ENCODE peak calls at places on chromosomes 11 and 22, in nine cellular contexts. One of them, this sample, is unnamed.

GRCh38 chr11:9980931-9981330 is 313.1 kb downstream of the SBF2 start:
- DNase-seq in ovary: no peak
- DNase-seq in lower lobe of right lung: no peak
- DNase-seq in endodermal cell: no peak
- DNase-seq in A549: no peak
- DNase-seq in GM10248: no peak
- DNase-seq in foreskin keratinocyte: no peak
- DNase-seq in BE2C: no peak
- DNase-seq in left ventricle myocardium inferior: no peak
- DNase-seq in this sample: no peak

GRCh38 chr11:11115475-11115874 is 237.6 kb downstream of the CSNK2A3 start:
- DNase-seq in ovary: no peak
- DNase-seq in left ventricle myocardium inferior: no peak
- DNase-seq in A549: no peak
- DNase-seq in endodermal cell: no peak
- DNase-seq in foreskin keratinocyte: no peak
- DNase-seq in GM10248: no peak
- DNase-seq in lower lobe of right lung: no peak
- DNase-seq in BE2C: no peak
- DNase-seq in this sample: no peak

GRCh38 chr11:68312117-68312779 is at the start of gene LRP5:
- DNase-seq in ovary: peak
- DNase-seq in foreskin keratinocyte: no peak
- DNase-seq in lower lobe of right lung: no peak
- DNase-seq in BE2C: peak
- DNase-seq in A549: no peak
- DNase-seq in left ventricle myocardium inferior: peak
- DNase-seq in GM10248: peak
- DNase-seq in endodermal cell: peak
- DNase-seq in this sample: no peak

GRCh38 chr11:69448471-69449284 is 32.8 kb upstream of the LINC01488 start:
- DNase-seq in foreskin keratinocyte: no peak
- DNase-seq in A549: no peak
- DNase-seq in left ventricle myocardium inferior: no peak
- DNase-seq in GM10248: no peak
- DNase-seq in endodermal cell: no peak
- DNase-seq in BE2C: no peak
- DNase-seq in ovary: no peak
- DNase-seq in lower lobe of right lung: no peak
- DNase-seq in this sample: peak

GRCh38 chr11:133515075-133515474 is 17.2 kb downstream of the OPCML start:
- DNase-seq in A549: no peak
- DNase-seq in GM10248: no peak
- DNase-seq in lower lobe of right lung: no peak
- DNase-seq in ovary: no peak
- DNase-seq in left ventricle myocardium inferior: no peak
- DNase-seq in foreskin keratinocyte: no peak
- DNase-seq in endodermal cell: peak
- DNase-seq in BE2C: no peak
- DNase-seq in this sample: no peak

GRCh38 chr11:120115272-120116000 is 22.5 kb downstream of the TRIM29 start:
- DNase-seq in endodermal cell: no peak
- DNase-seq in GM10248: no peak
- DNase-seq in left ventricle myocardium inferior: no peak
- DNase-seq in lower lobe of right lung: no peak
- DNase-seq in foreskin keratinocyte: no peak
- DNase-seq in ovary: no peak
- DNase-seq in A549: no peak
- DNase-seq in BE2C: no peak
- DNase-seq in this sample: no peak

GRCh38 chr11:68840661-68841653 is 759 bp downstream of the CPT1A start:
- DNase-seq in ovary: peak
- DNase-seq in foreskin keratinocyte: no peak
- DNase-seq in A549: peak
- DNase-seq in lower lobe of right lung: peak
- DNase-seq in BE2C: no peak
- DNase-seq in left ventricle myocardium inferior: peak
- DNase-seq in GM10248: peak
- DNase-seq in endodermal cell: peak
- DNase-seq in this sample: no peak

GRCh38 chr11:6737872-6738466 is 33.8 kb downstream of the OR2AG2 start:
- DNase-seq in left ventricle myocardium inferior: no peak
- DNase-seq in A549: peak
- DNase-seq in BE2C: peak
- DNase-seq in endodermal cell: peak
- DNase-seq in GM10248: peak
- DNase-seq in foreskin keratinocyte: peak
- DNase-seq in lower lobe of right lung: no peak
- DNase-seq in ovary: no peak
- DNase-seq in this sample: no peak

GRCh38 chr11:35241531-35241930 is 102.6 kb downstream of the CD44 start:
- DNase-seq in ovary: no peak
- DNase-seq in lower lobe of right lung: no peak
- DNase-seq in foreskin keratinocyte: no peak
- DNase-seq in A549: no peak
- DNase-seq in endodermal cell: no peak
- DNase-seq in left ventricle myocardium inferior: no peak
- DNase-seq in BE2C: no peak
- DNase-seq in GM10248: no peak
- DNase-seq in this sample: no peak

GRCh38 chr22:32725369-32725988 is 76.0 kb upstream of the TIMP3 start:
- DNase-seq in ovary: no peak
- DNase-seq in A549: no peak
- DNase-seq in GM10248: no peak
- DNase-seq in lower lobe of right lung: no peak
- DNase-seq in endodermal cell: no peak
- DNase-seq in foreskin keratinocyte: no peak
- DNase-seq in left ventricle myocardium inferior: no peak
- DNase-seq in BE2C: no peak
- DNase-seq in this sample: no peak

GRCh38 chr11:19259487-19260345 is 19.0 kb upstream of the E2F8 start:
- DNase-seq in lower lobe of right lung: peak
- DNase-seq in foreskin keratinocyte: no peak
- DNase-seq in endodermal cell: peak
- DNase-seq in GM10248: peak
- DNase-seq in ovary: peak
- DNase-seq in left ventricle myocardium inferior: peak
- DNase-seq in A549: peak
- DNase-seq in BE2C: peak
- DNase-seq in this sample: no peak

GRCh38 chr22:49827853-49828598 is at the start of gene BRD1:
- DNase-seq in ovary: peak
- DNase-seq in left ventricle myocardium inferior: peak
- DNase-seq in A549: peak
- DNase-seq in lower lobe of right lung: peak
- DNase-seq in endodermal cell: peak
- DNase-seq in BE2C: peak
- DNase-seq in foreskin keratinocyte: no peak
- DNase-seq in GM10248: peak
- DNase-seq in this sample: no peak

GRCh38 chr11:15526032-15526431 is 411.3 kb downstream of the INSC start:
- DNase-seq in lower lobe of right lung: no peak
- DNase-seq in ovary: no peak
- DNase-seq in endodermal cell: no peak
- DNase-seq in BE2C: no peak
- DNase-seq in GM10248: no peak
- DNase-seq in A549: no peak
- DNase-seq in foreskin keratinocyte: no peak
- DNase-seq in left ventricle myocardium inferior: no peak
- DNase-seq in this sample: no peak

GRCh38 chr11:120712014-120712413 is 200.5 kb downstream of the GRIK4 start:
- DNase-seq in left ventricle myocardium inferior: no peak
- DNase-seq in A549: no peak
- DNase-seq in endodermal cell: no peak
- DNase-seq in GM10248: no peak
- DNase-seq in foreskin keratinocyte: no peak
- DNase-seq in ovary: no peak
- DNase-seq in lower lobe of right lung: no peak
- DNase-seq in BE2C: no peak
- DNase-seq in this sample: no peak

GRCh38 chr22:50236731-50237409 is 8.0 kb downstream of the TUBGCP6 start:
- DNase-seq in foreskin keratinocyte: no peak
- DNase-seq in GM10248: no peak
- DNase-seq in BE2C: peak
- DNase-seq in ovary: no peak
- DNase-seq in endodermal cell: peak
- DNase-seq in A549: peak
- DNase-seq in lower lobe of right lung: no peak
- DNase-seq in left ventricle myocardium inferior: peak
- DNase-seq in this sample: no peak

GRCh38 chr11:75492181-75492820 is 33.4 kb downstream of the GDPD5 start:
- DNase-seq in left ventricle myocardium inferior: no peak
- DNase-seq in A549: no peak
- DNase-seq in GM10248: peak
- DNase-seq in foreskin keratinocyte: peak
- DNase-seq in ovary: no peak
- DNase-seq in BE2C: no peak
- DNase-seq in lower lobe of right lung: no peak
- DNase-seq in endodermal cell: peak
- DNase-seq in this sample: no peak

GRCh38 chr11:43837879-43838278 is 42.8 kb upstream of the ALKBH3 start:
- DNase-seq in GM10248: no peak
- DNase-seq in foreskin keratinocyte: no peak
- DNase-seq in BE2C: no peak
- DNase-seq in left ventricle myocardium inferior: no peak
- DNase-seq in lower lobe of right lung: no peak
- DNase-seq in A549: no peak
- DNase-seq in ovary: no peak
- DNase-seq in endodermal cell: no peak
- DNase-seq in this sample: no peak

GRCh38 chr11:64888406-64888757 is 10.0 kb upstream of the EHD1 start:
- DNase-seq in A549: no peak
- DNase-seq in BE2C: no peak
- DNase-seq in left ventricle myocardium inferior: no peak
- DNase-seq in lower lobe of right lung: no peak
- DNase-seq in ovary: no peak
- DNase-seq in GM10248: no peak
- DNase-seq in foreskin keratinocyte: no peak
- DNase-seq in endodermal cell: no peak
- DNase-seq in this sample: no peak

GRCh38 chr11:10993186-10993585 is 135.3 kb upstream of the ZBED5 start:
- DNase-seq in left ventricle myocardium inferior: no peak
- DNase-seq in A549: no peak
- DNase-seq in lower lobe of right lung: no peak
- DNase-seq in ovary: no peak
- DNase-seq in BE2C: no peak
- DNase-seq in endodermal cell: no peak
- DNase-seq in GM10248: no peak
- DNase-seq in foreskin keratinocyte: no peak
- DNase-seq in this sample: no peak

DNA sequence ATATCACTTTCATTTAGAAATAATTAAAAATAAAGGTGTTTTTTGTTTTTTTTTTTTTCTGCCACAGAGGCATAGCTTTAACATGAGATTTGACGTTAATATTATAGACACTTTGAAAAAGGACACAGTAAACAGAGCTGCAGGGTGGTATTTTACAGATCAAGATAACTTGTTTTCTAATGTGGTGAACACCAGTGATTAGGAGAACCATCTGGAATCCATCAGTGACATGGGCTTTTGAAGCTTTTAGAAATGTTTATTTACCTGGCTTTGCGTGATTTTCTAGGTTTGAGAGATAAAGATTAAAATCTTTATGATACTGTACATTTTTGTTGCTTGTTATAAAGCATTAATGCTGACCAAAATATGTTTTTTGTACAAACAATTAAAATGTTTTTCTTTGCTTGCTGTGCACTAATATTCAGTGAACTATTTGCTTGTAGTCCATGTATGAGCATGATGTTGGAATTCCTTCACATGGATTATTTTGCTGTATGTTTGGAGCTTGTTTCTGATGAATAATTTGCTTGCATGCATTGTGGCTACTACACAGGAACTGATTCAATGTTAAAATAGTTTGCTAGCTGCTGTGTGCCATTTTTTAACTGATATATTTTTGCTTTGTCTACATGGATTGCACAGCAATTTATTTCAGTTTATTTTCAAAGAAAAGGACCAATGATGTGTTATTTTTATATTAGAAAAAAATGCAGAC is 352.1 kb upstream of the NARS2 start:
- DNase-seq in endodermal cell: no peak
- DNase-seq in BE2C: no peak
- DNase-seq in GM10248: no peak
- DNase-seq in left ventricle myocardium inferior: no peak
- DNase-seq in foreskin keratinocyte: no peak
- DNase-seq in ovary: no peak
- DNase-seq in lower lobe of right lung: no peak
- DNase-seq in A549: no peak
- DNase-seq in this sample: no peak
- TF ChIP-seq CTCF in endodermal cell: no peak
- TF ChIP-seq CTCF in BE2C: no peak
- TF ChIP-seq CTCF in GM10248: no peak
- TF ChIP-seq CTCF in left ventricle myocardium inferior: no peak
- TF ChIP-seq CTCF in foreskin keratinocyte: no peak
- TF ChIP-seq CTCF in ovary: no peak
- TF ChIP-seq CTCF in lower lobe of right lung: no peak
- TF ChIP-seq CTCF in A549: no peak
- TF ChIP-seq CTCF in this sample: no peak

GRCh38 chr11:2885017-2885675 is 429 bp downstream of the CDKN1C start:
- DNase-seq in left ventricle myocardium inferior: peak
- DNase-seq in endodermal cell: peak
- DNase-seq in foreskin keratinocyte: no peak
- DNase-seq in GM10248: peak
- DNase-seq in lower lobe of right lung: peak
- DNase-seq in BE2C: no peak
- DNase-seq in ovary: peak
- DNase-seq in A549: peak
- DNase-seq in this sample: no peak
- TF ChIP-seq CTCF in left ventricle myocardium inferior: peak
- TF ChIP-seq CTCF in endodermal cell: peak
- TF ChIP-seq CTCF in foreskin keratinocyte: peak
- TF ChIP-seq CTCF in GM10248: peak
- TF ChIP-seq CTCF in lower lobe of right lung: peak
- TF ChIP-seq CTCF in BE2C: no peak
- TF ChIP-seq CTCF in ovary: no peak
- TF ChIP-seq CTCF in A549: peak
- TF ChIP-seq CTCF in this sample: peak

GRCh38 chr11:87421422-87421821 is 383.7 kb downstream of the TMEM135 start:
- DNase-seq in foreskin keratinocyte: peak
- DNase-seq in ovary: no peak
- DNase-seq in GM10248: peak
- DNase-seq in left ventricle myocardium inferior: no peak
- DNase-seq in lower lobe of right lung: no peak
- DNase-seq in endodermal cell: peak
- DNase-seq in A549: peak
- DNase-seq in BE2C: peak
- DNase-seq in this sample: no peak
- TF ChIP-seq CTCF in foreskin keratinocyte: peak
- TF ChIP-seq CTCF in ovary: peak
- TF ChIP-seq CTCF in GM10248: peak
- TF ChIP-seq CTCF in left ventricle myocardium inferior: peak
- TF ChIP-seq CTCF in lower lobe of right lung: peak
- TF ChIP-seq CTCF in endodermal cell: peak
- TF ChIP-seq CTCF in A549: peak
- TF ChIP-seq CTCF in BE2C: peak
- TF ChIP-seq CTCF in this sample: peak

DNA sequence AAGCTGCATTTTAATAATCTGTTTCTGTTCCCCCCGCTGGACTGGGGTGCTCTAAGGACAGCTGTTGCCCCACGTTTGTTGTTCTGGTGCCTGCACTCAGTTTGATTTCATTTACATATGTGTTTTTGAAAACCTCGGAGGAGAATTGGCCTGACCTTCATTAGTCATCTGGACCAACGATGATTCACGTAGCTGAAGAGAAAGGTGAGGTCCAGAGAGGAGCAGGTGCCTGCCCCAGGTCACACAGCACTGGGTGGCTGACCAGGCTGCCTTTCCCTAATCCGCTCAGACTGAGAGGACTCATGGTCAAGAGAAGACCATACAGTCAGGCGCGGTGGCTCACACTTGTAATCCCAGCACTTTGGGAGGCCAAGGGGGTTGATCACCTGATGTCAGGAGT is 3.8 kb downstream of the CSDC2 start:
- DNase-seq in A549: no peak
- DNase-seq in lower lobe of right lung: no peak
- DNase-seq in endodermal cell: no peak
- DNase-seq in BE2C: no peak
- DNase-seq in left ventricle myocardium inferior: no peak
- DNase-seq in foreskin keratinocyte: no peak
- DNase-seq in ovary: peak
- DNase-seq in GM10248: no peak
- DNase-seq in this sample: no peak
- TF ChIP-seq CTCF in A549: no peak
- TF ChIP-seq CTCF in lower lobe of right lung: no peak
- TF ChIP-seq CTCF in endodermal cell: no peak
- TF ChIP-seq CTCF in BE2C: no peak
- TF ChIP-seq CTCF in left ventricle myocardium inferior: no peak
- TF ChIP-seq CTCF in foreskin keratinocyte: no peak
- TF ChIP-seq CTCF in ovary: no peak
- TF ChIP-seq CTCF in GM10248: no peak
- TF ChIP-seq CTCF in this sample: no peak

This sample was measured in chondrocyte.